ENCODE peak calls at places on chromosomes 3 and 15, in four cellular contexts. One of them, this sample, is unnamed.

GRCh38 chr15:62457100-62457499 is 292.0 kb upstream of the C2CD4B start:
- DNase-seq in CD8-positive, alpha-beta T cell: no peak
- DNase-seq in GM12864: no peak
- DNase-seq in adipocyte: no peak
- DNase-seq in this sample: no peak

GRCh38 chr15:39124155-39124924 is 456.5 kb upstream of the THBS1 start:
- DNase-seq in CD8-positive, alpha-beta T cell: no peak
- DNase-seq in GM12864: no peak
- DNase-seq in adipocyte: no peak
- DNase-seq in this sample: peak; percentile 17

GRCh38 chr15:75153084-75153483 is 48.6 kb upstream of the C15orf39 start:
- DNase-seq in CD8-positive, alpha-beta T cell: no peak
- DNase-seq in GM12864: peak; percentile 73
- DNase-seq in adipocyte: no peak
- DNase-seq in this sample: peak; percentile 86

GRCh38 chr3:49295489-49296058 is 18.5 kb upstream of the C3orf62 start:
- DNase-seq in CD8-positive, alpha-beta T cell: no peak
- DNase-seq in GM12864: no peak
- DNase-seq in adipocyte: peak; percentile 63
- DNase-seq in this sample: no peak

GRCh38 chr3:159604151-159604581 is 384.5 kb upstream of the IL12A start:
- DNase-seq in CD8-positive, alpha-beta T cell: no peak
- DNase-seq in GM12864: no peak
- DNase-seq in adipocyte: no peak
- DNase-seq in this sample: no peak

GRCh38 chr3:14947105-14947885 is at the start of gene NR2C2:
- DNase-seq in CD8-positive, alpha-beta T cell: peak; percentile 92
- DNase-seq in GM12864: peak; percentile 29
- DNase-seq in adipocyte: peak; percentile 92
- DNase-seq in this sample: peak; percentile 90

GRCh38 chr3:132445812-132446211 is 28.5 kb downstream of the DNAJC13 start:
- DNase-seq in CD8-positive, alpha-beta T cell: no peak
- DNase-seq in GM12864: no peak
- DNase-seq in adipocyte: peak; percentile 94
- DNase-seq in this sample: no peak

GRCh38 chr3:9422712-9423424 is 25.5 kb downstream of the SETD5 start:
- DNase-seq in CD8-positive, alpha-beta T cell: no peak
- DNase-seq in GM12864: no peak
- DNase-seq in adipocyte: peak; percentile 97
- DNase-seq in this sample: peak; percentile 94

GRCh38 chr3:85801955-85802354 is 843.2 kb downstream of the CADM2 start:
- DNase-seq in CD8-positive, alpha-beta T cell: no peak
- DNase-seq in GM12864: no peak
- DNase-seq in adipocyte: no peak
- DNase-seq in this sample: no peak

GRCh38 chr3:66196633-66197032 is 24.2 kb upstream of the SLC25A26 start:
- DNase-seq in CD8-positive, alpha-beta T cell: no peak
- DNase-seq in GM12864: no peak
- DNase-seq in adipocyte: peak; percentile 56
- DNase-seq in this sample: no peak

GRCh38 chr15:68783226-68784054 is 37.3 kb downstream of the ANP32A start:
- DNase-seq in CD8-positive, alpha-beta T cell: peak; percentile 75
- DNase-seq in GM12864: no peak
- DNase-seq in adipocyte: no peak
- DNase-seq in this sample: peak; percentile 47

GRCh38 chr3:29764603-29765254 is 483.9 kb downstream of the RBMS3 start:
- DNase-seq in CD8-positive, alpha-beta T cell: no peak
- DNase-seq in GM12864: no peak
- DNase-seq in adipocyte: peak; percentile 92
- DNase-seq in this sample: peak; percentile 61

GRCh38 chr15:39582286-39582976 is 1.6 kb downstream of the THBS1 start:
- DNase-seq in CD8-positive, alpha-beta T cell: no peak
- DNase-seq in GM12864: no peak
- DNase-seq in adipocyte: peak; percentile 57
- DNase-seq in this sample: no peak

GRCh38 chr3:50194903-50195500 is 3.6 kb downstream of the GNAT1 start:
- DNase-seq in CD8-positive, alpha-beta T cell: no peak
- DNase-seq in GM12864: no peak
- DNase-seq in adipocyte: peak; percentile 16
- DNase-seq in this sample: no peak

GRCh38 chr3:16658004-16658932 is 53.0 kb upstream of the DAZL start:
- DNase-seq in CD8-positive, alpha-beta T cell: no peak
- DNase-seq in GM12864: no peak
- DNase-seq in adipocyte: no peak
- DNase-seq in this sample: no peak

GRCh38 chr3:115638991-115639390 is 15.7 kb downstream of the GAP43 start:
- DNase-seq in CD8-positive, alpha-beta T cell: no peak
- DNase-seq in GM12864: no peak
- DNase-seq in adipocyte: no peak
- DNase-seq in this sample: no peak

DNA sequence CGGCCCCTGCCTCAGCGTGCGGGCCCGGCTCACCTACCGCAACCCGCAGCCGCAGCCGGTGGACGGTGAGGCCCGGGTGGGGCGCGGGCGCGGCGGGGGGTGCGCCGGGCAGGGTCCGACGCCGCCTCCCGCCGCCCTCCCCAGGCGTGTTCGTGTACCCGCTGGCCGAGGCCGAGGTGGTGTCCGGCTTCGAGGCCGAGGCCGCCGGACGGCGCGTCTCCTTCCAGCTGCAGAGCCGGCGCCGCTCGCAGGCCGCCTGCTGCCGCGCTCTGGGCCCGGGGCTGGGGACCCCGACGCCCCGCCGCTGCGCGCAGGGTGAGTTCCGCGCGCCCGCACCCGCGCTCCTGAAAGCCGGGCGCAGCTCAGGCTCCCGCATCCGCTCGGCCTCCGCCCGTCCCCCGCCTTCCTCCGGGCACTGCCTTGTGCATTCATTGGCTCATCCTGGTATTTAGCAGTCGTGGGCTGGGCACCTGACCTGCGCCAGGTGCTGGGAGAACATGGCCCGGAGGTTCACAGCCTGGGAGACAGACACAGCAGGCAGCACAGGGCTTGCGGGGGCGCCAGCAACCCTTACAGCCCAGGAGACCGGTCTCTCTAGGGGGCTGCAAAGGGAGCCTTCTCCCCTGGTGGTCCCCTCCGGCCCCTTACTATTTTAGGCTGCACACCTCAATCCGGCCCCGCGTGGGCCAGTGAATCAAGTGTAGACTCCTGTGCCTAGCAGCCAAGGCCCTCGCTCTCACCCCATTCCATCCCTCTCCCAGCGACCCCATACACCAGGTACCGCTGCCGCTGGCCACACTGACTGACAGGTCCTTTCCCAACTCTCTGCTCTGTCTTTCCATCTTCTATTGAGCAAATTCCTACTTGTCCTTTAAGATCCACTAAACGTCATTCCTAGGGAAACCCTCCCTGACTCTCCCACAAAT is 1.5 kb downstream of the VWA5B2 start:
- DNase-seq in CD8-positive, alpha-beta T cell: no peak
- DNase-seq in GM12864: no peak
- DNase-seq in adipocyte: peak; percentile 14
- DNase-seq in this sample: no peak
- H3K4me3 ChIP-seq in CD8-positive, alpha-beta T cell: peak overlapping the region; percentile 80
- H3K4me3 ChIP-seq in GM12864: no peak overlapping the region
- H3K4me3 ChIP-seq in adipocyte: no peak overlapping the region
- H3K4me3 ChIP-seq in this sample: peak overlapping the region; percentile 49

GRCh38 chr3:138412821-138413531 is 21.4 kb upstream of the ESYT3 start:
- DNase-seq in CD8-positive, alpha-beta T cell: no peak
- DNase-seq in GM12864: no peak
- DNase-seq in adipocyte: peak; percentile 30
- DNase-seq in this sample: no peak
- H3K4me3 ChIP-seq in CD8-positive, alpha-beta T cell: no peak overlapping the region
- H3K4me3 ChIP-seq in GM12864: no peak overlapping the region
- H3K4me3 ChIP-seq in adipocyte: no peak overlapping the region
- H3K4me3 ChIP-seq in this sample: no peak overlapping the region

DNA sequence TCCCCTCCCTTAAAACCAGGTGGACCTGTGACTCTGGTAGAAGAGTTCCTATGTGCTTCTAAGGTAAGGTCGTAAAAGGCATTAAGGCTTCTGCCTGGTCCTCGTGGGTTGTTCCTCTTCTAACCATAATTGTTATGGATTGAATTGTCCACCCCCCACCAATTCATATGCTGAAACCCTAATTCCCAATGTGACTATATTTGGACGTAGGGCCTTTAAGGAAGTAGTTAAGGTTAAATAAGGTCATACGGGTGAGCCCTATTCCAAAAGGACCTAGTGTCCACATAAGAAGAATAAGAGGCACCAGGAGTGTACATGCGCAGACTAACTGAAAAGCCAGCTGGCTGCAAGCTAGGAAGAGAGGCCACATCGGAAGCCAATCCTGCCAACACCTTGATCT is 1.9 kb downstream of the ADPGK start:
- DNase-seq in CD8-positive, alpha-beta T cell: no peak
- DNase-seq in GM12864: no peak
- DNase-seq in adipocyte: no peak
- DNase-seq in this sample: no peak
- H3K4me3 ChIP-seq in CD8-positive, alpha-beta T cell: no peak overlapping the region
- H3K4me3 ChIP-seq in GM12864: no peak overlapping the region
- H3K4me3 ChIP-seq in adipocyte: peak overlapping the region; percentile 84
- H3K4me3 ChIP-seq in this sample: no peak overlapping the region

GRCh38 chr15:99106417-99107220 is 1.7 kb downstream of the SYNM start:
- DNase-seq in CD8-positive, alpha-beta T cell: no peak
- DNase-seq in GM12864: no peak
- DNase-seq in adipocyte: no peak
- DNase-seq in this sample: no peak
- H3K4me3 ChIP-seq in CD8-positive, alpha-beta T cell: no peak overlapping the region
- H3K4me3 ChIP-seq in GM12864: no peak overlapping the region
- H3K4me3 ChIP-seq in adipocyte: peak overlapping the region; percentile 73
- H3K4me3 ChIP-seq in this sample: peak overlapping the region; percentile 40

GRCh38 chr3:71062920-71063767 is 520.4 kb downstream of the FOXP1 start:
- DNase-seq in CD8-positive, alpha-beta T cell: no peak
- DNase-seq in GM12864: no peak
- DNase-seq in adipocyte: peak; percentile 55
- DNase-seq in this sample: no peak
- H3K4me3 ChIP-seq in CD8-positive, alpha-beta T cell: peak overlapping the region; percentile 91
- H3K4me3 ChIP-seq in GM12864: no peak overlapping the region
- H3K4me3 ChIP-seq in adipocyte: peak overlapping the region; percentile 87
- H3K4me3 ChIP-seq in this sample: peak overlapping the region; percentile 69

GRCh38 chr3:81951106-81951505 is 189.7 kb upstream of the GBE1 start:
- DNase-seq in CD8-positive, alpha-beta T cell: no peak
- DNase-seq in GM12864: no peak
- DNase-seq in adipocyte: no peak
- DNase-seq in this sample: no peak

GRCh38 chr3:81958967-81959625 is 197.7 kb upstream of the GBE1 start:
- DNase-seq in CD8-positive, alpha-beta T cell: no peak
- DNase-seq in GM12864: no peak
- DNase-seq in adipocyte: peak; percentile 51
- DNase-seq in this sample: no peak

GRCh38 chr3:81955908-81956307 is 194.5 kb upstream of the GBE1 start:
- DNase-seq in CD8-positive, alpha-beta T cell: no peak
- DNase-seq in GM12864: no peak
- DNase-seq in adipocyte: peak; percentile 8
- DNase-seq in this sample: no peak
- H3K4me3 ChIP-seq in CD8-positive, alpha-beta T cell: no peak overlapping the region
- H3K4me3 ChIP-seq in GM12864: no peak overlapping the region
- H3K4me3 ChIP-seq in adipocyte: peak overlapping the region; percentile 57
- H3K4me3 ChIP-seq in this sample: no peak overlapping the region

GRCh38 chr3:141940204-141940776 is 63.8 kb downstream of the ATP1B3 start:
- DNase-seq in CD8-positive, alpha-beta T cell: no peak
- DNase-seq in GM12864: no peak
- DNase-seq in adipocyte: peak; percentile 65
- DNase-seq in this sample: no peak

GRCh38 chr3:141938011-141938350 is 61.5 kb downstream of the ATP1B3 start:
- DNase-seq in CD8-positive, alpha-beta T cell: no peak
- DNase-seq in GM12864: no peak
- DNase-seq in adipocyte: no peak
- DNase-seq in this sample: no peak

GRCh38 chr3:141942006-141942405 is 65.6 kb downstream of the ATP1B3 start:
- DNase-seq in CD8-positive, alpha-beta T cell: no peak
- DNase-seq in GM12864: no peak
- DNase-seq in adipocyte: no peak
- DNase-seq in this sample: no peak

GRCh38 chr3:141945726-141946125 is 69.3 kb downstream of the ATP1B3 start:
- DNase-seq in CD8-positive, alpha-beta T cell: no peak
- DNase-seq in GM12864: no peak
- DNase-seq in adipocyte: no peak
- DNase-seq in this sample: peak; percentile 13

GRCh38 chr3:141941093-141941492 is 64.7 kb downstream of the ATP1B3 start:
- DNase-seq in CD8-positive, alpha-beta T cell: no peak
- DNase-seq in GM12864: no peak
- DNase-seq in adipocyte: no peak
- DNase-seq in this sample: no peak
- H3K4me3 ChIP-seq in CD8-positive, alpha-beta T cell: no peak overlapping the region
- H3K4me3 ChIP-seq in GM12864: no peak overlapping the region
- H3K4me3 ChIP-seq in adipocyte: no peak overlapping the region
- H3K4me3 ChIP-seq in this sample: no peak overlapping the region

GRCh38 chr3:197295871-197296270 is 2.5 kb downstream of the DLG1 start:
- DNase-seq in CD8-positive, alpha-beta T cell: no peak
- DNase-seq in GM12864: no peak
- DNase-seq in adipocyte: no peak
- DNase-seq in this sample: no peak
- H3K4me3 ChIP-seq in CD8-positive, alpha-beta T cell: no peak overlapping the region
- H3K4me3 ChIP-seq in GM12864: no peak overlapping the region
- H3K4me3 ChIP-seq in adipocyte: peak overlapping the region; percentile 91
- H3K4me3 ChIP-seq in this sample: no peak overlapping the region

DNA sequence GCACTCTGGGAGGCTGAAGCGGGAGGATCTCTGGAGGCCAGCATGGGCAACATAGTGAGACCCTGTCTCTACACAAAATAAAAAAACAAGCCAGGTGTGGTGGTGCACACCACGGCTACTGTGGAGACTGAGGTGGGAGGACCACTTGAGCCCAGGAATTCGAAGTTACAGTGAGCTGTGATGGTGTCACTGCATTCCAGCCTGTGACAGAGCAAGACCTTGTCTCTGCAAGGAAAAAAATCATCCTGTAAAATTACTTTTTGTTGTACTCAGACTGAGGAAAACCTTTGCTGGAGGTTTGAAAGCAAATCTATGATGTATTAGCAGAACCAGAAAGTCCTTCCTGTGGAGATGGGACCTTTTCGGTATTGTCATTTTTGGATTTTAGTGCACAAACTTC is 63.3 kb downstream of the ATP1B3 start:
- DNase-seq in CD8-positive, alpha-beta T cell: no peak
- DNase-seq in GM12864: no peak
- DNase-seq in adipocyte: no peak
- DNase-seq in this sample: no peak
- H3K4me3 ChIP-seq in CD8-positive, alpha-beta T cell: no peak overlapping the region
- H3K4me3 ChIP-seq in GM12864: no peak overlapping the region
- H3K4me3 ChIP-seq in adipocyte: no peak overlapping the region
- H3K4me3 ChIP-seq in this sample: no peak overlapping the region

This sample was measured in testis.